ENCODE peak calls at places on chromosome 15, in eight cellular contexts. One of them, this sample, is unnamed.

GRCh38 chr15:58015565-58015964 is 49.9 kb downstream of the ALDH1A2 start:
- DNase-seq in GM06990: no peak
- DNase-seq in pancreas: no peak
- DNase-seq in foreskin fibroblast: peak
- DNase-seq in sigmoid colon: no peak
- DNase-seq in OCI-LY7: no peak
- DNase-seq in upper lobe of right lung: no peak
- DNase-seq in glutamatergic neuron: no peak
- DNase-seq in this sample: no peak

GRCh38 chr15:99961011-99961441 is 227.8 kb upstream of the LYSMD4 start:
- DNase-seq in OCI-LY7: no peak
- DNase-seq in upper lobe of right lung: no peak
- DNase-seq in pancreas: no peak
- DNase-seq in foreskin fibroblast: no peak
- DNase-seq in sigmoid colon: peak
- DNase-seq in GM06990: no peak
- DNase-seq in glutamatergic neuron: no peak
- DNase-seq in this sample: no peak

GRCh38 chr15:75578206-75578947 is 738 bp downstream of the PTPN9 start:
- DNase-seq in glutamatergic neuron: peak
- DNase-seq in GM06990: peak
- DNase-seq in sigmoid colon: no peak
- DNase-seq in pancreas: peak
- DNase-seq in upper lobe of right lung: peak
- DNase-seq in OCI-LY7: peak
- DNase-seq in foreskin fibroblast: peak
- DNase-seq in this sample: peak

GRCh38 chr15:72999586-72999985 is 52.7 kb upstream of the NEO1 start:
- DNase-seq in foreskin fibroblast: no peak
- DNase-seq in pancreas: no peak
- DNase-seq in upper lobe of right lung: no peak
- DNase-seq in GM06990: no peak
- DNase-seq in OCI-LY7: no peak
- DNase-seq in sigmoid colon: no peak
- DNase-seq in glutamatergic neuron: no peak
- DNase-seq in this sample: no peak

GRCh38 chr15:48794697-48795134 is 16.2 kb downstream of the CEP152 start:
- DNase-seq in pancreas: no peak
- DNase-seq in upper lobe of right lung: no peak
- DNase-seq in foreskin fibroblast: no peak
- DNase-seq in glutamatergic neuron: no peak
- DNase-seq in sigmoid colon: no peak
- DNase-seq in GM06990: peak
- DNase-seq in OCI-LY7: no peak
- DNase-seq in this sample: no peak

GRCh38 chr15:68447209-68447608 is 15.2 kb upstream of the ITGA11 start:
- DNase-seq in glutamatergic neuron: no peak
- DNase-seq in sigmoid colon: no peak
- DNase-seq in foreskin fibroblast: no peak
- DNase-seq in OCI-LY7: no peak
- DNase-seq in GM06990: no peak
- DNase-seq in upper lobe of right lung: no peak
- DNase-seq in pancreas: no peak
- DNase-seq in this sample: no peak

GRCh38 chr15:31150732-31151212 is 49.2 kb upstream of the TRPM1 start:
- DNase-seq in GM06990: no peak
- DNase-seq in foreskin fibroblast: no peak
- DNase-seq in glutamatergic neuron: no peak
- DNase-seq in OCI-LY7: no peak
- DNase-seq in pancreas: no peak
- DNase-seq in upper lobe of right lung: no peak
- DNase-seq in sigmoid colon: no peak
- DNase-seq in this sample: no peak

GRCh38 chr15:44009056-44009455 is 182.3 kb downstream of the WDR76 start:
- DNase-seq in GM06990: no peak
- DNase-seq in OCI-LY7: no peak
- DNase-seq in foreskin fibroblast: peak
- DNase-seq in sigmoid colon: no peak
- DNase-seq in glutamatergic neuron: no peak
- DNase-seq in upper lobe of right lung: no peak
- DNase-seq in pancreas: no peak
- DNase-seq in this sample: no peak

GRCh38 chr15:67303490-67304363 is 49.1 kb downstream of the IQCH start:
- DNase-seq in upper lobe of right lung: no peak
- DNase-seq in glutamatergic neuron: no peak
- DNase-seq in sigmoid colon: no peak
- DNase-seq in OCI-LY7: peak
- DNase-seq in pancreas: no peak
- DNase-seq in GM06990: peak
- DNase-seq in foreskin fibroblast: peak
- DNase-seq in this sample: no peak

GRCh38 chr15:47711654-47712053 is 5.7 kb upstream of the SEMA6D start:
- DNase-seq in glutamatergic neuron: no peak
- DNase-seq in foreskin fibroblast: peak
- DNase-seq in GM06990: no peak
- DNase-seq in sigmoid colon: no peak
- DNase-seq in pancreas: no peak
- DNase-seq in upper lobe of right lung: no peak
- DNase-seq in OCI-LY7: peak
- DNase-seq in this sample: no peak

GRCh38 chr15:33152502-33153109 is 41.9 kb downstream of the FMN1 start:
- DNase-seq in sigmoid colon: no peak
- DNase-seq in foreskin fibroblast: peak
- DNase-seq in OCI-LY7: no peak
- DNase-seq in upper lobe of right lung: no peak
- DNase-seq in pancreas: no peak
- DNase-seq in GM06990: no peak
- DNase-seq in glutamatergic neuron: no peak
- DNase-seq in this sample: no peak

GRCh38 chr15:37046876-37047614 is 53.3 kb downstream of the MEIS2 start:
- DNase-seq in GM06990: no peak
- DNase-seq in OCI-LY7: no peak
- DNase-seq in upper lobe of right lung: no peak
- DNase-seq in glutamatergic neuron: no peak
- DNase-seq in foreskin fibroblast: peak
- DNase-seq in pancreas: no peak
- DNase-seq in sigmoid colon: no peak
- DNase-seq in this sample: no peak

GRCh38 chr15:79282371-79283251 is at the start of gene ANKRD34C:
- DNase-seq in sigmoid colon: no peak
- DNase-seq in glutamatergic neuron: peak
- DNase-seq in pancreas: peak
- DNase-seq in GM06990: peak
- DNase-seq in upper lobe of right lung: no peak
- DNase-seq in foreskin fibroblast: no peak
- DNase-seq in OCI-LY7: no peak
- DNase-seq in this sample: no peak

GRCh38 chr15:63166219-63166618 is 8.9 kb upstream of the RPS27L start:
- DNase-seq in upper lobe of right lung: no peak
- DNase-seq in pancreas: no peak
- DNase-seq in glutamatergic neuron: no peak
- DNase-seq in OCI-LY7: peak
- DNase-seq in sigmoid colon: no peak
- DNase-seq in foreskin fibroblast: no peak
- DNase-seq in GM06990: no peak
- DNase-seq in this sample: no peak
- TF ChIP-seq CTCF in upper lobe of right lung: peak
- TF ChIP-seq CTCF in pancreas: no peak
- TF ChIP-seq CTCF in glutamatergic neuron: no peak
- TF ChIP-seq CTCF in OCI-LY7: peak
- TF ChIP-seq CTCF in sigmoid colon: no peak
- TF ChIP-seq CTCF in foreskin fibroblast: no peak
- TF ChIP-seq CTCF in GM06990: peak
- TF ChIP-seq CTCF in this sample: no peak

DNA sequence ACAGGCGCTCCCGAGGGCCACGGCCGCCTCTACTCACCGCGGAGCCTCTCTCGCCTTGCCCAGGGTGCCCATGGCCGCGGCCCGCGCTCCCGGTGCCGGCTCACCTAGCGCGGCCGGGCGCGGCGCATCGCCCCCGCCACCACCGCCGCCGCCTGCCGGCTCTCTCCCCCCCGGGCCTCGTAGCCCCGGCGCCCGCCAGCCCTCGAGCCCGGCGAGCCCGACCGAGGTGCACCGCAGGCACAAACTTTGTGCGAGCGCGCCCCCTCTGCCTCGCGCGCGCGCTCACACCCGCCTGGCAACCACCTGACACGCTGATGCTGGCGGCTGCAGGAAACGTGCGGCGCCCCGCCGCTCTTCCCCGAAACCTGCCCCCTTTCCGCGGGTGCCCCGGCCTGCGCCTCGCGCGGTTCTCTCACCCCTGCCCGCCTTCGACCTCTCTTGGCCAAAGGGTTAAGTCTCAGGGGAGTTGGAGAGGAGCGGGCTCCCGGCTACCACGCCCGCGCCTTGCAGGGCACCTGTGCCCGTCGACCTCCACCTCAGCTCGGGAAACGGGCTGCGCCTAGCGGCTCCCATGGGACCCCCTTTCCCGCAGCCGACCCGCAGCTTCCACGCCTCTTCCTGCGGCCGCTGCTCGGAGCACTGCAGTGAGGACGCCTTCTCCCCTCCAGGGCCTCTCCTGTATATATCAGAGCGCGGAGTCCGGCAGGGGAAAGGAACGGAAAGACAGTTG is at the start of gene RASGRP1:
- DNase-seq in sigmoid colon: peak
- DNase-seq in OCI-LY7: peak
- DNase-seq in pancreas: peak
- DNase-seq in foreskin fibroblast: peak
- DNase-seq in upper lobe of right lung: peak
- DNase-seq in GM06990: peak
- DNase-seq in glutamatergic neuron: peak
- DNase-seq in this sample: peak
- TF ChIP-seq CTCF in sigmoid colon: no peak
- TF ChIP-seq CTCF in OCI-LY7: peak
- TF ChIP-seq CTCF in pancreas: no peak
- TF ChIP-seq CTCF in foreskin fibroblast: peak
- TF ChIP-seq CTCF in upper lobe of right lung: peak
- TF ChIP-seq CTCF in GM06990: peak
- TF ChIP-seq CTCF in glutamatergic neuron: no peak
- TF ChIP-seq CTCF in this sample: no peak

DNA sequence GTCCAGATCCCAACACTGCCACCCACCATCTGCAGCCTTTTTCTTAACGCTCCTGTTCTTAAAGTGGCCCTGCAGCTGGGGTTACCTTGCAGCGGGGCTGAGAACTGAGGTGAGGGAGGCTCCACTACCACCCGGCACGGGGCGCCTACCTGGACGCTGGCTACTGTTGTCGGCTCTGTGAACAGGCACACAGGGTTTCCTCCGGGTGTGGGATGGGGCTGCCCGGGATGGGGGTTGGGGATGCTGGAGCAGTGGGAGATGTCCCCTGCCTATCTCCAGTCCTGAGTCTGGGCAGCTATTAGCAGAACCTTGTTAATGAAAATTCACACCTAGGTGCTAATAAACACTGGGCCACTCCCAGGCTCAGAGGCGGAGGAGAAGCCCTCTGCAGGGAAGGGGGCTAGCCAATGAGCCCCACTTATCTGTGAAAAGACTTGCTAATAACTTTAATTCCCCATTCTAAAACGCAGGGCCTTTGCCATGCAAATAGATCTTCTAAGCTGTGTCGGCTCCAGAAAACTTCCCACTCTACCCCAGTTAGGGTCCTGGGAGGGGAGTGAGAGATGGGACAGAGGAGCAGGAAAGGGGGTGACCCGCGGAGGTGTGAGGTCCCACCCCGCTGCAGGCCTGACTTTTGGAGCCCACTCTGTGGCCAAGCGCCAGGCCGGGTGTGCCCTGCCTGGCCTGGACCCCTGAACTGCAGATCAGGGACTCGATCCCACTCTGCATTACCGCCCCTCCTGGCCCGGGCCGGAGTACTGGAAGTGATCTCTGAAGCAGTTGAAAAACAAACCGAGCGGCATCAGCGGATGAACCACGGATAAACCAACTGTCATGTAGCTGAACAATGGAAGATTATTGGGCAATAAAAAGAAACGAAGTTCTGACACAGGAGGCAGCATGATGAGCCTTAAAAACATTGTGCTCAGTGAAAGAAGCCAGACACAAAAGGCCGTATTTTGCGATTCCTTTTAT is 3.1 kb downstream of the MESP1 start:
- DNase-seq in sigmoid colon: peak
- DNase-seq in GM06990: no peak
- DNase-seq in OCI-LY7: no peak
- DNase-seq in foreskin fibroblast: no peak
- DNase-seq in pancreas: peak
- DNase-seq in glutamatergic neuron: no peak
- DNase-seq in upper lobe of right lung: no peak
- DNase-seq in this sample: no peak
- TF ChIP-seq CTCF in sigmoid colon: no peak
- TF ChIP-seq CTCF in GM06990: no peak
- TF ChIP-seq CTCF in OCI-LY7: no peak
- TF ChIP-seq CTCF in foreskin fibroblast: no peak
- TF ChIP-seq CTCF in pancreas: no peak
- TF ChIP-seq CTCF in glutamatergic neuron: no peak
- TF ChIP-seq CTCF in upper lobe of right lung: no peak
- TF ChIP-seq CTCF in this sample: no peak

DNA sequence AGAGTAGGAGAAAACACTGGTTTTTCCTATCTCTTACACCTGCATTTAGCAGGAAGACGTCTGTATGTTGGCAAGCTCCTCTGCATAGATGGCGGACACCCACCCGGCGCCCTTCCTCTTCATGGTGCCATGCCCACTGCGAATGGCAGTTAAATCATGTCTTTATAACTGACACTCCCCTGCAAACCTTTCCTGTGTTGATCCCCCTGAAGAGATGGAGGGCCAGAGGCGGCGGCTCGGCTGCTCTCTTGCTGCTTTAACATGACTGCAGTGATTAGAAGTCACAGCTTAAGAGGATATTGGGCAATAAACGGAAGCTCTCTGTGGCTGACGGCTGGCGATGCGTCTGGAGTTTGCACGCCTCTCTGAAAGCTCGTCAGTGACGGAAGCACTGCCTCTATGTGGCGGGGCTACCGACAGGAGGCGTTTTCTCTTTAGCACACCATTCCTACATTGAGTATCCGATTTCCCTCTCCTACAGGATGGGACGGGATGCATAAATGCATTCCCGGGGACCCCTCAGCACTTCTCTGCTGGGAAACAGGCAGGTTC is 25.5 kb upstream of the SNRPA1 start:
- DNase-seq in glutamatergic neuron: no peak
- DNase-seq in foreskin fibroblast: peak
- DNase-seq in OCI-LY7: no peak
- DNase-seq in upper lobe of right lung: peak
- DNase-seq in pancreas: no peak
- DNase-seq in GM06990: no peak
- DNase-seq in sigmoid colon: peak
- DNase-seq in this sample: no peak
- TF ChIP-seq CTCF in glutamatergic neuron: no peak
- TF ChIP-seq CTCF in foreskin fibroblast: peak
- TF ChIP-seq CTCF in OCI-LY7: no peak
- TF ChIP-seq CTCF in upper lobe of right lung: peak
- TF ChIP-seq CTCF in pancreas: no peak
- TF ChIP-seq CTCF in GM06990: peak
- TF ChIP-seq CTCF in sigmoid colon: no peak
- TF ChIP-seq CTCF in this sample: peak

GRCh38 chr15:70964058-70964457 is 71.4 kb downstream of the LRRC49 start:
- DNase-seq in upper lobe of right lung: no peak
- DNase-seq in sigmoid colon: no peak
- DNase-seq in GM06990: no peak
- DNase-seq in foreskin fibroblast: peak
- DNase-seq in OCI-LY7: no peak
- DNase-seq in glutamatergic neuron: no peak
- DNase-seq in pancreas: no peak
- DNase-seq in this sample: no peak
- TF ChIP-seq CTCF in upper lobe of right lung: no peak
- TF ChIP-seq CTCF in sigmoid colon: no peak
- TF ChIP-seq CTCF in GM06990: no peak
- TF ChIP-seq CTCF in foreskin fibroblast: no peak
- TF ChIP-seq CTCF in OCI-LY7: no peak
- TF ChIP-seq CTCF in glutamatergic neuron: no peak
- TF ChIP-seq CTCF in pancreas: no peak
- TF ChIP-seq CTCF in this sample: no peak

This sample was measured in neural crest cell.